ENCODE peak calls at places on chromosomes 1 and 21, in four cellular contexts. H is nephron progenitor cell, P is EH, M is RPMI8226. S is an unnamed sample.

GRCh38 chr21:42646076-42646825 is 7.2 kb upstream of the PDE9A start:
- DNase-seq in H (no peak), P (no peak), M (no peak), S (no peak)

GRCh38 chr1:188479146-188479545 is 1650.4 kb downstream of the PLA2G4A start:
- DNase-seq in H (no peak), P (no peak), M (no peak), S (no peak)

GRCh38 chr1:34127006-34128000 is 37.7 kb downstream of the CSMD2 start:
- DNase-seq in H (no peak), P (no peak), M (no peak), S (no peak)

GRCh38 chr1:227999056-227999930 is 7.5 kb upstream of the WNT3A start:
- DNase-seq in H (peak; percentile 75), P (peak; percentile 84), M (peak; percentile 92), S (peak; percentile 83)

GRCh38 chr1:163094589-163094988 is 25.4 kb downstream of the RGS4 start:
- DNase-seq in H (no peak), P (no peak), M (peak; percentile 59), S (no peak)

GRCh38 chr1:58922302-58923089 is 138.6 kb upstream of the JUN start:
- DNase-seq in H (no peak), P (peak; percentile 59), M (peak; percentile 98), S (no peak)

GRCh38 chr1:215052656-215053055 is 29.9 kb upstream of the KCNK2 start:
- DNase-seq in H (no peak), P (peak; percentile 89), M (no peak), S (no peak)

GRCh38 chr1:242467556-242468145 is 56.8 kb downstream of the PLD5 start:
- DNase-seq in H (peak; percentile 58), P (peak; percentile 25), M (peak; percentile 48), S (peak; percentile 79)

GRCh38 chr1:167890400-167890799 is 23.5 kb downstream of the ADCY10 start:
- DNase-seq in H (no peak), P (no peak), M (no peak), S (no peak)

GRCh38 chr1:167474191-167474641 is 44.1 kb downstream of the CD247 start:
- DNase-seq in H (no peak), P (no peak), M (no peak), S (no peak)

GRCh38 chr1:156961709-156962108 is 41.3 kb downstream of the LRRC71 start:
- DNase-seq in H (no peak), P (peak; percentile 14), M (peak; percentile 75), S (no peak)

GRCh38 chr1:218164111-218164929 is 120.8 kb upstream of the RRP15 start:
- DNase-seq in H (peak; percentile 77), P (peak; percentile 30), M (no peak), S (peak; percentile 76)

GRCh38 chr1:19477284-19478240 is 7.8 kb downstream of the CAPZB start:
- DNase-seq in H (no peak), P (no peak), M (no peak), S (no peak)

GRCh38 chr1:53639251-53639721 is 99.7 kb downstream of the GLIS1 start:
- DNase-seq in H (peak; percentile 31), P (no peak), M (peak; percentile 54), S (no peak)